ENCODE peak calls at places on chromosomes 6 and 20, in six cellular contexts. F is H1, H is IMR-90, Y is HCT116, Q is vagina, J is right lobe of liver. R is an unnamed sample. For H3K27me3, the result is how much of the 10 kb centered on the place peaks cover.

GRCh38 chr20:54515788-54516324 is 40.5 kb downstream of the DOK5 start:
- DNase-seq in J (no peak), F (no peak), Q (no peak), H (peak), Y (no peak), R (no peak)

GRCh38 chr20:2305946-2306345 is 10.1 kb downstream of the TGM3 start:
- DNase-seq in J (no peak), H (no peak), Y (no peak), Q (no peak), F (no peak), R (no peak)

GRCh38 chr20:5730131-5730530 is 20.1 kb upstream of the SHLD1 start:
- DNase-seq in Q (no peak), F (no peak), Y (no peak), J (no peak), H (no peak), R (no peak)

GRCh38 chr20:54197621-54198604 is 10.0 kb upstream of the PFDN4 start:
- DNase-seq in H (peak), Q (no peak), J (no peak), Y (no peak), F (no peak), R (no peak)

GRCh38 chr20:4029505-4030467 is 14.4 kb upstream of the RNF24 start:
- DNase-seq in F (no peak), J (no peak), Y (no peak), H (no peak), Q (no peak), R (no peak)

GRCh38 chr6:12485226-12485764 is 195.1 kb downstream of the EDN1 start:
- DNase-seq in H (no peak), J (no peak), Y (no peak), F (no peak), Q (no peak), R (no peak)

GRCh38 chr6:8337147-8337546 is 98.2 kb downstream of the SLC35B3 start:
- DNase-seq in H (no peak), J (no peak), F (no peak), Y (no peak), Q (no peak), R (no peak)

GRCh38 chr6:147382945-147383554 is 125.4 kb upstream of the SAMD5 start:
- DNase-seq in Y (peak), Q (no peak), J (no peak), H (peak), F (no peak), R (no peak)

GRCh38 chr20:63160641-63161175 is 55.2 kb downstream of the YTHDF1 start:
- DNase-seq in F (no peak), Y (no peak), Q (no peak), J (peak), H (no peak), R (no peak)

GRCh38 chr6:150720774-150721233 is 121.1 kb downstream of the PLEKHG1 start:
- DNase-seq in H (no peak), J (no peak), Q (no peak), F (no peak), Y (peak), R (no peak)

GRCh38 chr6:11532097-11532496 is 5.5 kb upstream of the TMEM170B start:
- DNase-seq in H (no peak), J (no peak), Q (no peak), F (no peak), Y (no peak), R (no peak)

GRCh38 chr6:73508776-73509175 is 12.1 kb downstream of the EEF1A1 start:
- DNase-seq in Q (no peak), J (no peak), F (no peak), H (no peak), Y (no peak), R (no peak)

GRCh38 chr6:455006-455585 is 63.5 kb downstream of the IRF4 start:
- DNase-seq in J (no peak), Q (peak), H (peak), Y (no peak), F (no peak), R (no peak)

GRCh38 chr20:11117808-11118528 is 444.2 kb upstream of the JAG1 start:
- DNase-seq in H (peak), F (no peak), Q (no peak), J (no peak), Y (peak), R (peak)

GRCh38 chr6:137982418-137983189 is 115.5 kb downstream of the TNFAIP3 start:
- DNase-seq in F (no peak), J (no peak), Y (no peak), H (no peak), Q (no peak), R (no peak)

GRCh38 chr20:50980851-50981713 is 22.5 kb downstream of the MOCS3 start:
- DNase-seq in H (peak), J (no peak), F (peak), Y (peak), Q (no peak), R (peak)

GRCh38 chr6:166588691-166589333 is 2.3 kb upstream of the RAMACL start:
- DNase-seq in Y (no peak), Q (no peak), H (peak), F (no peak), J (no peak), R (no peak)

GRCh38 chr6:131819507-131820228 is 11.8 kb downstream of the ENPP1 start:
- DNase-seq in J (no peak), Q (no peak), F (no peak), H (peak), Y (no peak), R (no peak)

GRCh38 chr6:105994522-105995402 is 91.4 kb upstream of the PRDM1 start:
- DNase-seq in H (peak), J (peak), Y (peak), Q (no peak), F (peak), R (peak)

GRCh38 chr6:42131531-42131930 is 10.9 kb downstream of the C6orf132 start:
- DNase-seq in Y (no peak), Q (no peak), H (peak), F (no peak), J (no peak), R (no peak)

GRCh38 chr20:58852559-58853271 is at the start of gene GNAS:
- DNase-seq in J (peak), Q (no peak), Y (no peak), F (peak), H (peak), R (no peak)

GRCh38 chr20:61042501-61043385 is 209.3 kb upstream of the CDH4 start:
- DNase-seq in Q (no peak), H (peak), F (no peak), J (no peak), Y (no peak), R (no peak)

GRCh38 chr6:45965007-45965406 is 50.7 kb downstream of the CLIC5 start:
- DNase-seq in H (no peak), F (no peak), Q (no peak), J (no peak), Y (no peak), R (no peak)

GRCh38 chr6:123771126-123771525 is 32.5 kb upstream of the NKAIN2 start:
- DNase-seq in J (no peak), F (no peak), H (no peak), Y (no peak), Q (no peak), R (no peak)

GRCh38 chr20:17752452-17752851 is 52.7 kb downstream of the BANF2 start:
- DNase-seq in Y (no peak), J (no peak), Q (no peak), F (no peak), H (no peak), R (no peak)

GRCh38 chr6:11854418-11855165 is 76.0 kb upstream of the ADTRP start:
- DNase-seq in H (peak), J (no peak), Q (no peak), Y (no peak), F (no peak), R (peak)

GRCh38 chr6:82712826-82713225 is 349.2 kb downstream of the TPBG start:
- DNase-seq in F (no peak), H (no peak), J (no peak), Y (no peak), Q (no peak), R (no peak)

GRCh38 chr20:63657260-63657936 is 714 bp upstream of the RTEL1 start:
- DNase-seq in F (no peak), H (no peak), Y (no peak), J (no peak), Q (no peak), R (no peak)

GRCh38 chr20:15673206-15673605 is 900.0 kb downstream of the KIF16B start:
- DNase-seq in Y (no peak), H (peak), F (no peak), J (no peak), Q (no peak), R (no peak)

GRCh38 chr20:4830696-4831095 is 109.0 kb downstream of the PRND start:
- DNase-seq in H (no peak), F (no peak), Y (no peak), J (no peak), Q (no peak), R (no peak)

GRCh38 chr6:12363651-12364381 is 73.7 kb downstream of the EDN1 start:
- DNase-seq in F (no peak), J (no peak), H (no peak), Y (no peak), Q (no peak), R (no peak)

GRCh38 chr6:11232968-11233626 is 629 bp upstream of the NEDD9 start:
- DNase-seq in Y (no peak), Q (no peak), F (peak), J (no peak), H (peak), R (no peak)

GRCh38 chr6:149750136-149750609 is 632 bp downstream of the PCMT1 start:
- DNase-seq in H (peak), F (peak), Q (no peak), Y (peak), J (peak), R (peak)

GRCh38 chr6:165662671-165663282 is at the start of gene PDE10A:
- DNase-seq in Y (no peak), J (no peak), Q (no peak), F (peak), H (peak), R (no peak)

GRCh38 chr20:48957053-48957481 is 35.6 kb downstream of the ARFGEF2 start:
- DNase-seq in H (no peak), Q (no peak), Y (no peak), F (no peak), J (no peak), R (no peak)

GRCh38 chr20:31602430-31602778 is 2.7 kb upstream of the ID1 start:
- DNase-seq in Q (no peak), F (no peak), H (no peak), J (no peak), Y (no peak), R (no peak)

GRCh38 chr20:31602779-31603441 is 2.2 kb upstream of the ID1 start:
- DNase-seq in J (no peak), Y (peak), H (peak), Q (no peak), F (no peak), R (no peak)

GRCh38 chr20:31605031-31605901 is at the start of gene ID1:
- DNase-seq in F (peak), H (peak), Q (peak), Y (peak), J (peak), R (peak)

GRCh38 chr20:31604567-31605030 is 490 bp upstream of the ID1 start:
- DNase-seq in H (no peak), F (no peak), J (no peak), Y (no peak), Q (no peak), R (no peak)

GRCh38 chr20:31603822-31604566 is 1.1 kb upstream of the ID1 start:
- DNase-seq in J (peak), F (peak), H (peak), Q (peak), Y (peak), R (peak)
- TF ChIP-seq POLR2A in J (peak), F (peak), H (peak), Q (peak), Y (no peak), R (peak)

GRCh38 chr6:33995046-33995872 is 150.6 kb downstream of the GRM4 start:
- DNase-seq in Q (no peak), H (no peak), J (peak), Y (no peak), F (no peak), R (no peak)

GRCh38 chr6:33993653-33994052 is 152.2 kb downstream of the GRM4 start:
- DNase-seq in H (no peak), F (no peak), Q (no peak), J (no peak), Y (no peak), R (no peak)

GRCh38 chr6:33995873-33996475 is 149.9 kb downstream of the GRM4 start:
- DNase-seq in F (no peak), H (no peak), Q (no peak), Y (no peak), J (no peak), R (no peak)

GRCh38 chr6:33993091-33993490 is 152.8 kb downstream of the GRM4 start:
- DNase-seq in Q (no peak), Y (no peak), H (no peak), F (peak), J (no peak), R (no peak)

GRCh38 chr6:33994198-33995045 is 151.5 kb downstream of the GRM4 start:
- DNase-seq in H (no peak), F (no peak), J (no peak), Y (no peak), Q (no peak), R (no peak)
- H3K27me3 ChIP-seq in H (under half), F (under half), J (under half), Y (under half), Q (under half), R (under half)

GRCh38 chr6:28135393-28135792 is 6.3 kb upstream of the ZKSCAN8 start:
- DNase-seq in Q (no peak), J (no peak), Y (no peak), F (no peak), H (no peak), R (no peak)

GRCh38 chr6:28134716-28135115 is 7.0 kb upstream of the ZKSCAN8 start:
- DNase-seq in Q (no peak), H (no peak), J (no peak), Y (no peak), F (no peak), R (no peak)

GRCh38 chr6:28137458-28138020 is 4.1 kb upstream of the ZKSCAN8 start:
- DNase-seq in H (peak), Q (no peak), J (no peak), F (no peak), Y (no peak), R (no peak)

GRCh38 chr6:28134015-28134414 is 7.7 kb upstream of the ZKSCAN8 start:
- DNase-seq in Y (peak), Q (no peak), J (no peak), H (peak), F (no peak), R (peak)

DNA sequence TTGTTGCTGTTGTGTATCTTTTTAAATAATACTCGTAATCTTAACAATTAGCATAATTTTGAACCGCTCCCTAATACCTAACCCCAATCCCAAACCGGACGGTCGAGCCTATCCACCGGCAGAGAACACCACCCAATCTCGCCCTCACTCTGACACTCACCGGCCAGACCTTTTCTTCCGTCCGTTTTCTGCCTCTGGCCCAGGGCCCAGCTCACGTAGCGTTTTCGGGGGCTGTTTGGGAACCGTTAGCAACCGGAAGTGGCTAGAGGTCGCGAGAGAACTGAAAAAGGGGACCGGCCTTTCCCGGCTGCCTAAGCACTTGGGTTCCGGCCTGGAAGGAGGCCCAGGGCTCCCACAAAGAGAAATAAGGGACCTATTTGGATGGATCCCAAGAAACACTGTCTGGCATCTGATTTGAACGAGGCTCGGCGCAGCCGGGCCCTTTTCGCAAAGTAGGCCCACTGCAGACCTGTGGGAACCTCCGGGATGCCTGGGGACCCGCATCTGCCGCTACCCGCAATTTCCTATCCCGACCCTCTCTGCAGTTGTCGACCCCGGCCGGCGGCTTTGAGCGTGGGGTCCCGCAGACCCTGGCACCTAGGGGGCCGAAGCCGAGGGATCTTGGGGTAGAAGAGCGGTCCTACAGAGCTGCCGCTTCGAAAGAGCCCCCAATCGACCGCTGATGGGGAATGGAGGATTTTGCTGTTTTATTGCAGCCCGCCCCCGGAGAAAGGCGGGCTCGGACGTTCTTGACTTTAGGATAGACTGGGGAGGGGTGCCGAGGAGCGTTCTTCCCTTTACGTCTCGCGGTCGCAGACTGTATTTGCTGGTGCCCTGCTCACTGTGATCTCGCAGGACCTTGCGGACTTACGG is 4.9 kb upstream of the ZKSCAN8 start:
- DNase-seq in H (peak), Y (peak), F (peak), Q (peak), J (peak), R (peak)
- TF ChIP-seq POLR2A in H (peak), Y (peak), F (peak), Q (peak), J (peak), R (peak)

GRCh38 chr20:37907330-37907676 is 4.4 kb downstream of the VSTM2L start:
- DNase-seq in F (no peak), Y (no peak), J (no peak), H (no peak), Q (no peak), R (no peak)

GRCh38 chr20:37904845-37905244 is 1.9 kb downstream of the VSTM2L start:
- DNase-seq in Y (no peak), J (no peak), F (no peak), H (no peak), Q (no peak), R (no peak)

GRCh38 chr20:37905969-37906613 is 3.2 kb downstream of the VSTM2L start:
- DNase-seq in Q (no peak), H (no peak), J (no peak), F (no peak), Y (no peak), R (no peak)

GRCh38 chr20:37911262-37911661 is 8.3 kb downstream of the VSTM2L start:
- DNase-seq in H (no peak), Q (no peak), F (no peak), Y (no peak), J (no peak), R (no peak)

GRCh38 chr20:37907677-37908397 is 4.9 kb downstream of the VSTM2L start:
- DNase-seq in J (no peak), Q (no peak), F (no peak), Y (no peak), H (peak), R (peak)
- H3K27me3 ChIP-seq in J (under half), Q (under half), F (under half), Y (under half), H (half or more), R (under half)

GRCh38 chr20:19022791-19023448 is 189.5 kb upstream of the SLC24A3 start:
- DNase-seq in H (no peak), F (peak), J (no peak), Y (no peak), Q (peak), R (no peak)
- TF ChIP-seq POLR2A in H (no peak), F (no peak), J (no peak), Y (no peak), Q (no peak), R (no peak)

DNA sequence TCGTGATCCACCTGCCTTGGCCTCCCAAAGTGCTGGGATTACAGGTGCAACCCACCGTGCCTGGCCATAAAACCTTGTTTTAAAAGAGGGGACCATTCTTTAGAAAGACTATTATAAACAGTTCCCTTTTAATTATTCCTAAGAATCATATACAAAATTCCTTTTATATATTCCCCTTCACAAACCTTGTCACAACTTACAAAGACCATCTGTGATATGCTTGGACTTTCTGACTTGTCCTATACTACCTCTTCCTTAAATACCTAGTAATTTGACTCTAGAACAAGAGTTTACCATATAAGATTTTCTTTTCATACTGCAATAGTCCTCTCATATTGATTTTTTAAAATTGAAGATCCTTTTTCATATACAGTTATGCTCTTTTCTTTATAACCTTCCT is 135.8 kb upstream of the PRSS16 start:
- DNase-seq in Q (no peak), F (no peak), J (no peak), H (no peak), Y (no peak), R (no peak)
- H3K27me3 ChIP-seq in Q (under half), F (under half), J (under half), H (under half), Y (under half), R (under half)

DNA sequence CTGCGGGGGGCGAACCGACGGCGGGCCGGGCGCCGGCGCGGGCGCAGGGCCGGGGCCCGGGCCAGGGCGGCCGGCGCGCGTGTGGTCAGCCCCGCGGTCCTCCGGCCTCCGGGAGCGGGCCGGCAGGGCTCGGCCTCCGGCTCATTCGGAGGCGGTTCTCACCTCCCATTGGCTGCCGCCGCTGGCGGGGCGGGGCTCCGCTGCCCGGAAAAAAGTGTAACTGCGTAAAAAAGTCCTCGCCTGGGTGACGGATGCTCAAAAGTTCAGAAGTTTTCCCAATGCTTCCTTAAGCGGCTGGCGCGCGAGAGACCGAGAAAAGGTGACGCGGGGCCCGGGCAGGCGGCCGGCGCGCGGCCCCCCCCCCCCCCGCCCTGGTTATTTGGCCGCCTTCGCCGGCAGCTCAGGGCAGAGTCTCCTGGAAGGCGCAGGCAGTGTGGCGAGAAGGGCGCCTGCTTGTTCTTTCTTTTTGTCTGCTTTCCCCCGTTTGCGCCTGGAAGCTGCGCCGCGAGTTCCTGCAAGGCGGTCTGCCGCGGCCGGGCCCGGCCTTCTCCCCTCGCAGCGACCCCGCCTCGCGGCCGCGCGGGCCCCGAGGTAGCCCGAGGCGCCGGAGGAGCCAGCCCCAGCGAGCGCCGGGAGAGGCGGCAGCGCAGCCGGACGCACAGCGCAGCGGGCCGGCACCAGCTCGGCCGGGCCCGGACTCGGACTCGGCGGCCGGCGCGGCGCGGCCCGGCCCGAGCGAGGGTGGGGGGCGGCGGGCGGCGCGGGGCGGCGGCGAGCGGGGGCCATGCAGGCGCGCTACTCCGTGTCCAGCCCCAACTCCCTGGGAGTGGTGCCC is at the start of gene FOXC1:
- DNase-seq in H (peak), J (peak), F (no peak), Y (peak), Q (no peak), R (peak)
- TF ChIP-seq POLR2A in H (peak), J (peak), F (no peak), Y (peak), Q (no peak), R (peak)

R was measured in adrenal gland.